ENCODE peak calls at places on chromosomes 16 and 17, in eight cellular contexts. O is midbrain; Z is AG10803; W is Caki2; U is ascending aorta; T is ovary; C is activated CD4-positive, alpha-beta T cell treated with anti-CD3 and anti-CD28 coated beads, Interleukin-2, amount 10 ng/mL, durations not matched to agents 7 days and 5 days; N is adrenal gland. J is an unnamed sample.

GRCh38 chr17:40355123-40355803 is 9.3 kb downstream of the GJD3 start:
- DNase-seq in T (peak), O (peak), N (peak), U (no peak), C (peak), Z (peak), W (peak), J (no peak)

GRCh38 chr16:82323171-82323570 is 153.1 kb upstream of the MPHOSPH6 start:
- DNase-seq in Z (no peak), C (no peak), W (no peak), O (no peak), T (no peak), N (no peak), U (no peak), J (no peak)

GRCh38 chr17:33523577-33523981 is 230.5 kb upstream of the ASIC2 start:
- DNase-seq in C (no peak), N (no peak), T (no peak), U (no peak), Z (peak), W (no peak), O (no peak), J (no peak)

GRCh38 chr16:53948734-53949430 is 244.9 kb downstream of the FTO start:
- DNase-seq in Z (no peak), C (no peak), W (no peak), T (no peak), N (no peak), O (no peak), U (no peak), J (no peak)

GRCh38 chr16:84699147-84699711 is 571 bp upstream of the USP10 start:
- DNase-seq in U (no peak), N (peak), O (no peak), W (no peak), T (no peak), C (no peak), Z (no peak), J (no peak)

GRCh38 chr17:46125831-46126230 is 67.4 kb downstream of the KANSL1 start:
- DNase-seq in C (no peak), W (no peak), N (no peak), O (no peak), Z (no peak), U (no peak), T (no peak), J (no peak)

GRCh38 chr17:41334385-41334784 is 16.2 kb downstream of the KRT33A start:
- DNase-seq in C (no peak), T (no peak), O (no peak), U (no peak), N (no peak), W (no peak), Z (no peak), J (no peak)

GRCh38 chr16:20410153-20410723 is 904 bp downstream of the ACSM5 start:
- DNase-seq in N (peak), C (no peak), W (peak), O (no peak), T (no peak), U (no peak), Z (no peak), J (no peak)

GRCh38 chr17:60535382-60536279 is 9.6 kb upstream of the APPBP2 start:
- DNase-seq in W (no peak), N (no peak), Z (peak), U (no peak), C (no peak), O (no peak), T (no peak), J (peak)

GRCh38 chr16:70778901-70779309 is 22.1 kb downstream of the VAC14 start:
- DNase-seq in U (no peak), W (peak), N (peak), O (peak), T (peak), C (no peak), Z (peak), J (peak)

GRCh38 chr17:80983545-80983944 is 8.1 kb upstream of the CHMP6 start:
- DNase-seq in W (no peak), C (no peak), N (no peak), U (no peak), T (no peak), Z (no peak), O (no peak), J (no peak)

GRCh38 chr17:36938566-36939058 is 1.3 kb downstream of the LHX1 start:
- DNase-seq in T (no peak), W (no peak), O (no peak), Z (no peak), N (no peak), C (no peak), U (no peak), J (no peak)

GRCh38 chr17:8470447-8471047 is 34.9 kb downstream of the NDEL1 start:
- DNase-seq in W (peak), U (no peak), N (peak), C (no peak), O (peak), Z (no peak), T (peak), J (no peak)

GRCh38 chr17:3167574-3167973 is 29.7 kb upstream of the OR1A2 start:
- DNase-seq in N (no peak), O (no peak), T (no peak), C (no peak), W (no peak), Z (no peak), U (no peak), J (no peak)

GRCh38 chr17:64420143-64420670 is 28.7 kb upstream of the MILR1 start:
- DNase-seq in W (peak), T (no peak), O (peak), C (peak), Z (peak), U (no peak), N (peak), J (peak)

GRCh38 chr17:33204156-33204555 is 88.9 kb downstream of the ASIC2 start:
- DNase-seq in N (no peak), W (no peak), U (no peak), Z (no peak), O (no peak), C (no peak), T (no peak), J (no peak)

GRCh38 chr17:65594585-65594940 is 33.1 kb upstream of the AXIN2 start:
- DNase-seq in O (no peak), W (no peak), C (no peak), T (no peak), U (no peak), N (no peak), Z (peak), J (no peak)

GRCh38 chr17:39663688-39664580 is 1.2 kb upstream of the TCAP start:
- DNase-seq in W (peak), O (no peak), N (peak), Z (no peak), U (no peak), T (no peak), C (no peak), J (no peak)

J was measured in AG09319.